ENCODE peak calls at places on chromosome 13, in four cellular contexts. X is H1, K is GM12891, F is K562. E is an unnamed sample.

GRCh38 chr13:25687622-25688225 is 315.9 kb downstream of the ATP8A2 start:
- DNase-seq in X (no peak), K (no peak), F (no peak), E (no peak)

GRCh38 chr13:80716610-80717081 is 375.7 kb upstream of the SPRY2 start:
- DNase-seq in X (peak; percentile 46), K (no peak), F (peak; percentile 23), E (no peak)

GRCh38 chr13:52010890-52011689 is at the start of gene ATP7B:
- DNase-seq in X (peak; percentile 82), K (peak; percentile 12), F (peak; percentile 35), E (peak; percentile 24)

GRCh38 chr13:35851238-35851814 is 279.9 kb downstream of the DCLK1 start:
- DNase-seq in X (no peak), K (no peak), F (no peak), E (no peak)

GRCh38 chr13:41130356-41130755 is 2.2 kb downstream of the KBTBD6 start:
- DNase-seq in X (no peak), K (no peak), F (peak; percentile 48), E (no peak)

GRCh38 chr13:102597029-102598015 is 536 bp downstream of the TPP2 start:
- DNase-seq in X (no peak), K (no peak), F (peak; percentile 49), E (peak; percentile 22)

GRCh38 chr13:50144473-50145160 is 129.4 kb downstream of the KCNRG start:
- DNase-seq in X (no peak), K (no peak), F (no peak), E (no peak)

GRCh38 chr13:112826565-112826964 is 136.7 kb downstream of the ATP11A start:
- DNase-seq in X (no peak), K (no peak), F (no peak), E (no peak)

GRCh38 chr13:112448621-112449544 is 72.7 kb downstream of the SPACA7 start:
- DNase-seq in X (no peak), K (no peak), F (no peak), E (no peak)

GRCh38 chr13:33633701-33634525 is 184.0 kb upstream of the RFC3 start:
- DNase-seq in X (no peak), K (no peak), F (no peak), E (no peak)

GRCh38 chr13:110400786-110401533 is 93.9 kb downstream of the COL4A2 start:
- DNase-seq in X (no peak), K (no peak), F (no peak), E (no peak)

GRCh38 chr13:112828756-112829155 is 138.9 kb downstream of the ATP11A start:
- DNase-seq in X (no peak), K (no peak), F (no peak), E (no peak)

DNA sequence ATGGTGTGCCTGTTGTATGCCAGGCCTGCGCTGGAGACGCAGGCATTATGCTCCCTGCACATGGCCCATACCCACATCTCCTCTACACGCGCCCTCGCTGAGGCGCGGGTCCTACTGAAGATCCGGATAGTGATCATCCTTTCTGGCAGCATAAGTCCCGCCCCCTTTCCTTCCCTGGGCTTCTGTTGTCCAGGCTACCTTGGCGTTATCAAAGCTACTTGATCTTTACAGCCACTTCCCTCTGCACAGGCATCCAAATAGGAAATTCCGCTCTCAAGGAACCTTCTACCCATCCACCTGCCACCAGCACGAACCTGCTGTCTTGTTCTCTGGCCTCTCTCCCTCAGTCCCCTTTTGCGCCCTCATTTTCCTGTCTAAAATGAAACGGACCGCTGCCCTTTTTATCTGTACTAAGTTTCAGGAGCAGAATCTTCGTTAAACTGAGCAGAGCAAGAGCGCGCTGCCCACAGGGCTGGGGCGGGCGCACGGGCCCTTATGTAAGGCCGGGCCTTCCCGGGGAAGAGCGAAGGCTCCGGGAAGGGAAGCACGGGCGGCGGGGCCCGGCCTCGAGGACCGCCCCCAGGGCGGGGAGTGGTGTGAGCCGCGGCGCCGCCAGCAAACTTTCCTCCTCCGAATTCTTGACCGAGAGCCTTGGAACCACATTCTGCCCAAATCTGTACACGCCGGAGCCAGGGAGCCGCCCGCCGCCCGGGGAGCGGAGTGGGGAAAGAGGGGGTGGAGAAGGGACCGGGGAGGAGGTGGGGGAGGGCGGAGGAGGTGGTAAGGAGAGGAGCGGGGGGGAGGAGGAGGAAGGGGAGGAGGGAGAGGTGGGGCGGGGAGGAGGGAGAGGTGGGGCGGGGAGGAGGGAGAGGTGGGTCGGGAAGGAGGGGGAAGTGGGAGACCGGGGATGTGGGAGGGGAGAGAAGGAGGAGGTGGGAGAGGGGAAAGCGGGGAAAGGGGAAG is 919 bp upstream of the UBE2L5 start:
- DNase-seq in X (peak; percentile 78), K (peak; percentile 40), F (peak; percentile 58), E (peak; percentile 56)
- TF ChIP-seq POLR2AphosphoS5 in X (no peak), K (no peak), F (no peak), E (no peak)

DNA sequence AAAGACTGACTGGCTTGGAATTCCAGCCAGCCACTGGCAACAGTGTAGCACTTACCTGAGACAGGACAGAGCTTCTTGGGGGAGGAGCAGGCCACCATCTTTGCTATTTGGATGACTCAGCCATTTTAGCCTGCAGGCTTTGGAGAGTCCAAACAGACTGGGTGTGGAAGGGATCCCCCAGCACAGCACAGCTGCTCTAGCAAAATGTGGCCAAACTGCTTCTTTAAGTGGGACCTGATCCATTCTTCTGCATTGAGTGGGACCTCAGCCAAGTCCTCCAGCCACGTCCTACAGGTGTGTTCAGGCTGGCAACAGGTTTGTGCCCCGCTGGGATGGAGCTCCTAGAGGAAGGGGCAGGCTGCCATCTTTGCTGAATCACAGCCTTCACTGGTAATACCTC is 80.0 kb downstream of the NDFIP2 start:
- DNase-seq in X (no peak), K (no peak), F (peak; percentile 2), E (no peak)
- TF ChIP-seq TAF1 in X (no peak), K (no peak), F (no peak), E (no peak)

DNA sequence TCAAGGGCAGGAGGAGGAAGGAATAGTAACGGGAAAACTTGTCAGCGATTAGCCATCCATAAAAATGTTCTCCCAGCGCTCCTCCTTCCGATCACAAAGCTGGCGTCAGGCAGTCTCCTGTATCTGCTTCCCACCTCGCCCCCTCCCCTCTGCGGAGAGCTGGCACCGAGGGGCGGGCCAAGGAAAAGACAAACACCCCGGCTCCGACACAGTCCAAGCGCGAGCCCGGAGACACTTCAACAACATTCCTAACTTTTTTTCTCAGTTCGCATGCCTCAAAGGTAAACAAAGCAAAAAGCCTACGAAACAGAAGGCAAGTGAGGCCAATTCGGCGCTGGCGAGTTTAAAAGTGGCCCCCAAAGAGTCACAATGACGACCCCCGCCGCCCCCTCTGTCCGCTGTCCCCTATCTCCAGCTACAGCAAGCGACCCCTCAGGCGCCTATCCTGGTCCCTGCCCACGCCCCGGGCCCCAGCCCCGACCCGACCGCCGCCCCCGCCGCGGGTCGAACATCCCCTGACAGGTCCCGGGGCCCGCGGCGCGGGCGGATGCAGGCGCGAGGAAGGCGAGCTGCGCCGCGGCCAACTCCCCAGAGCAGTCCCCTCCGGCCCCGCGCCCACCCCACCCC is 719 bp downstream of the SMAD9 start:
- DNase-seq in X (peak; percentile 67), K (no peak), F (no peak), E (no peak)
- TF ChIP-seq POLR2A in X (no peak), K (no peak), F (no peak), E (no peak)

DNA sequence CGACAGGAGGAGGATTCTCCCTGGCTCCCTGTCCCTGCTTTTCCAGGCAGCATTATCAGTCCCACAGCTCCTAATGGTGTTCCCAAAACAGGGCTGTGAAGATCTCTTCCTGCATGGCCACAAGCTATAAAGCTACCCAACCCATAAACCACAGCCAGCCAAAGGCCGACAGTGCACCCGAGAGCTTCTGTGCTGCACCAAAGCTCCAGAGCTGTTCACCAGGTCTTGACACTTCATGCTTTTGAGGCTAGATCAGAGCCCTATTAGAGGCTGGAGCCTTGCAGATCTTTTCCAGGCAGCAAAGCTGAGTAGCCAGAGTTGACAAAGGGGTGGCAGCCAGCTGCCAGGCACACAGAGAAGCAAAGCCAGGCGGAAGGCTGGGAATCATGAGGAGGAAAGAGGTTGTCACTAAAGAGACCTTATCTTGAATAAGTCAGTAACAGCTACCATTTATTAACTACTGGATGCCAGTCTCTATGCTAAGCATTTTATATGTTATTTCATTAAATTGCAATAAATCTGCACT is 180.4 kb downstream of the KATNAL1 start:
- DNase-seq in X (no peak), K (no peak), F (no peak), E (no peak)
- TF ChIP-seq POLR2AphosphoS5 in X (no peak), K (no peak), F (no peak), E (no peak)

GRCh38 chr13:46152627-46153328 is 29.2 kb downstream of the LCP1 start:
- DNase-seq in X (no peak), K (no peak), F (no peak), E (no peak)
- TF ChIP-seq TAF1 in X (no peak), K (no peak), F (no peak), E (no peak)

E was measured in GM12892.